ENCODE peak calls at places on chromosomes 16 and 17, in five cellular contexts. One of them, this sample, is unnamed.

GRCh38 chr17:65438708-65439294 is 122.6 kb downstream of the AXIN2 start:
- DNase-seq in GM03348: no peak
- DNase-seq in left colon: no peak
- DNase-seq in endodermal cell: peak
- DNase-seq in GM13977: no peak
- DNase-seq in this sample: no peak

GRCh38 chr16:88888778-88889387 is 22.4 kb upstream of the PABPN1L start:
- DNase-seq in GM03348: no peak
- DNase-seq in endodermal cell: peak
- DNase-seq in GM13977: no peak
- DNase-seq in left colon: no peak
- DNase-seq in this sample: no peak

GRCh38 chr16:67068212-67068753 is 39.3 kb downstream of the CBFB start:
- DNase-seq in left colon: no peak
- DNase-seq in GM03348: no peak
- DNase-seq in endodermal cell: no peak
- DNase-seq in GM13977: no peak
- DNase-seq in this sample: no peak

GRCh38 chr16:11136600-11136999 is 119.4 kb downstream of the SOCS1 start:
- DNase-seq in GM03348: peak
- DNase-seq in endodermal cell: no peak
- DNase-seq in left colon: no peak
- DNase-seq in GM13977: no peak
- DNase-seq in this sample: no peak

GRCh38 chr16:70700101-70701020 is 14.5 kb upstream of the MTSS2 start:
- DNase-seq in left colon: no peak
- DNase-seq in GM13977: no peak
- DNase-seq in GM03348: no peak
- DNase-seq in endodermal cell: no peak
- DNase-seq in this sample: no peak

GRCh38 chr16:66427036-66427446 is at the start of gene BEAN1:
- DNase-seq in GM03348: peak
- DNase-seq in GM13977: peak
- DNase-seq in left colon: no peak
- DNase-seq in endodermal cell: no peak
- DNase-seq in this sample: no peak

GRCh38 chr17:56681561-56682266 is 88.2 kb downstream of the NOG start:
- DNase-seq in endodermal cell: no peak
- DNase-seq in GM03348: peak
- DNase-seq in left colon: no peak
- DNase-seq in GM13977: no peak
- DNase-seq in this sample: no peak

GRCh38 chr17:78780852-78781338 is 1.2 kb downstream of the CYTH1 start:
- DNase-seq in GM13977: no peak
- DNase-seq in left colon: no peak
- DNase-seq in GM03348: no peak
- DNase-seq in endodermal cell: no peak
- DNase-seq in this sample: no peak

GRCh38 chr17:8940866-8941471 is 24.5 kb downstream of the PIK3R5 start:
- DNase-seq in GM03348: no peak
- DNase-seq in GM13977: no peak
- DNase-seq in endodermal cell: no peak
- DNase-seq in left colon: no peak
- DNase-seq in this sample: no peak

GRCh38 chr16:22004321-22004720 is 3.4 kb upstream of the PDZD9 start:
- DNase-seq in GM13977: no peak
- DNase-seq in GM03348: no peak
- DNase-seq in endodermal cell: no peak
- DNase-seq in left colon: no peak
- DNase-seq in this sample: no peak

This sample was measured in ureter.